ENCODE peak calls at places on chromosomes 13 and 19, in five cellular contexts. One of them, this sample, is unnamed.

GRCh38 chr19:49205114-49205513 is 47.5 kb downstream of the TRPM4 start:
- DNase-seq in K562: no peak
- DNase-seq in SK-N-SH: no peak
- DNase-seq in HepG2: no peak
- DNase-seq in GM12878: no peak
- DNase-seq in this sample: no peak

GRCh38 chr13:34578471-34578870 is 363.6 kb upstream of the NBEA start:
- DNase-seq in HepG2: no peak
- DNase-seq in SK-N-SH: no peak
- DNase-seq in K562: no peak
- DNase-seq in GM12878: no peak
- DNase-seq in this sample: peak

GRCh38 chr19:2112516-2113320 is 16.0 kb downstream of the IZUMO4 start:
- DNase-seq in K562: no peak
- DNase-seq in GM12878: no peak
- DNase-seq in HepG2: no peak
- DNase-seq in SK-N-SH: no peak
- DNase-seq in this sample: no peak

GRCh38 chr13:30829145-30829544 is 76.9 kb upstream of the MEDAG start:
- DNase-seq in K562: no peak
- DNase-seq in SK-N-SH: no peak
- DNase-seq in HepG2: peak
- DNase-seq in GM12878: no peak
- DNase-seq in this sample: peak

GRCh38 chr13:98541211-98541610 is 35.7 kb downstream of the STK24 start:
- DNase-seq in K562: no peak
- DNase-seq in HepG2: no peak
- DNase-seq in GM12878: no peak
- DNase-seq in SK-N-SH: peak
- DNase-seq in this sample: no peak

GRCh38 chr19:40528533-40529092 is 48.1 kb upstream of the SHKBP1 start:
- DNase-seq in SK-N-SH: no peak
- DNase-seq in K562: no peak
- DNase-seq in GM12878: no peak
- DNase-seq in HepG2: no peak
- DNase-seq in this sample: no peak

GRCh38 chr19:51027126-51027806 is 850 bp upstream of the KLK11 start:
- DNase-seq in GM12878: no peak
- DNase-seq in SK-N-SH: peak
- DNase-seq in K562: no peak
- DNase-seq in HepG2: no peak
- DNase-seq in this sample: no peak

GRCh38 chr19:16208064-16208759 is 10.5 kb downstream of the AP1M1 start:
- DNase-seq in SK-N-SH: no peak
- DNase-seq in GM12878: no peak
- DNase-seq in K562: no peak
- DNase-seq in HepG2: no peak
- DNase-seq in this sample: no peak

GRCh38 chr13:93233997-93234416 is 7.4 kb downstream of the GPC6 start:
- DNase-seq in K562: no peak
- DNase-seq in SK-N-SH: no peak
- DNase-seq in GM12878: no peak
- DNase-seq in HepG2: peak
- DNase-seq in this sample: peak

GRCh38 chr19:1661995-1662394 is 9.6 kb upstream of the TCF3 start:
- DNase-seq in GM12878: no peak
- DNase-seq in K562: no peak
- DNase-seq in SK-N-SH: no peak
- DNase-seq in HepG2: no peak
- DNase-seq in this sample: no peak

GRCh38 chr13:27728271-27728670 is 64.0 kb upstream of the GSX1 start:
- DNase-seq in SK-N-SH: no peak
- DNase-seq in GM12878: no peak
- DNase-seq in HepG2: no peak
- DNase-seq in K562: no peak
- DNase-seq in this sample: no peak

GRCh38 chr19:17285415-17286135 is 3.9 kb downstream of the ANKLE1 start:
- DNase-seq in SK-N-SH: no peak
- DNase-seq in GM12878: no peak
- DNase-seq in K562: no peak
- DNase-seq in HepG2: no peak
- DNase-seq in this sample: no peak

GRCh38 chr19:5691205-5691929 is 1.3 kb downstream of the RPL36 start:
- DNase-seq in HepG2: no peak
- DNase-seq in SK-N-SH: peak
- DNase-seq in K562: peak
- DNase-seq in GM12878: no peak
- DNase-seq in this sample: peak

GRCh38 chr19:51772977-51773376 is 12.0 kb downstream of the FPR2 start:
- DNase-seq in GM12878: no peak
- DNase-seq in SK-N-SH: no peak
- DNase-seq in K562: no peak
- DNase-seq in HepG2: no peak
- DNase-seq in this sample: no peak

GRCh38 chr19:38686530-38686888 is 39.1 kb downstream of the ACTN4 start:
- DNase-seq in K562: no peak
- DNase-seq in HepG2: no peak
- DNase-seq in SK-N-SH: no peak
- DNase-seq in GM12878: peak
- DNase-seq in this sample: no peak

GRCh38 chr19:3178973-3179738 is 587 bp downstream of the S1PR4 start:
- DNase-seq in K562: no peak
- DNase-seq in GM12878: no peak
- DNase-seq in HepG2: no peak
- DNase-seq in SK-N-SH: no peak
- DNase-seq in this sample: no peak

GRCh38 chr13:101514695-101515275 is 62.3 kb downstream of the ITGBL1 start:
- DNase-seq in HepG2: peak
- DNase-seq in SK-N-SH: peak
- DNase-seq in GM12878: no peak
- DNase-seq in K562: peak
- DNase-seq in this sample: peak

GRCh38 chr13:112056284-112056727 is 10.6 kb upstream of the SOX1 start:
- DNase-seq in K562: no peak
- DNase-seq in HepG2: no peak
- DNase-seq in GM12878: no peak
- DNase-seq in SK-N-SH: peak
- DNase-seq in this sample: no peak

GRCh38 chr19:4184718-4185352 is 2.3 kb downstream of the ANKRD24 start:
- DNase-seq in SK-N-SH: no peak
- DNase-seq in K562: no peak
- DNase-seq in GM12878: no peak
- DNase-seq in HepG2: no peak
- DNase-seq in this sample: no peak

GRCh38 chr13:30409911-30410704 is 12.2 kb upstream of the UBE2L5 start:
- DNase-seq in SK-N-SH: no peak
- DNase-seq in GM12878: no peak
- DNase-seq in K562: no peak
- DNase-seq in HepG2: no peak
- DNase-seq in this sample: peak

GRCh38 chr13:53873558-53873957 is 844.9 kb downstream of the OLFM4 start:
- DNase-seq in GM12878: no peak
- DNase-seq in HepG2: no peak
- DNase-seq in SK-N-SH: peak
- DNase-seq in K562: no peak
- DNase-seq in this sample: no peak

GRCh38 chr19:1671716-1672037 is 19.3 kb upstream of the TCF3 start:
- DNase-seq in SK-N-SH: no peak
- DNase-seq in HepG2: no peak
- DNase-seq in K562: peak
- DNase-seq in GM12878: no peak
- DNase-seq in this sample: peak

GRCh38 chr13:51783432-51784094 is 20.4 kb downstream of the DHRS12 start:
- DNase-seq in GM12878: no peak
- DNase-seq in HepG2: no peak
- DNase-seq in K562: no peak
- DNase-seq in SK-N-SH: no peak
- DNase-seq in this sample: no peak

GRCh38 chr19:55688422-55689218 is 13.6 kb downstream of the EPN1 start:
- DNase-seq in GM12878: no peak
- DNase-seq in HepG2: no peak
- DNase-seq in SK-N-SH: no peak
- DNase-seq in K562: peak
- DNase-seq in this sample: no peak

GRCh38 chr19:8526345-8527062 is 12.5 kb upstream of the ZNF414 start:
- DNase-seq in K562: peak
- DNase-seq in SK-N-SH: peak
- DNase-seq in HepG2: peak
- DNase-seq in GM12878: no peak
- DNase-seq in this sample: peak

GRCh38 chr19:5561559-5561958 is 6.2 kb downstream of the TINCR start:
- DNase-seq in HepG2: no peak
- DNase-seq in K562: peak
- DNase-seq in SK-N-SH: peak
- DNase-seq in GM12878: no peak
- DNase-seq in this sample: no peak

GRCh38 chr13:64697226-64697625 is 2532.9 kb downstream of the PCDH9 start:
- DNase-seq in HepG2: no peak
- DNase-seq in K562: no peak
- DNase-seq in GM12878: no peak
- DNase-seq in SK-N-SH: no peak
- DNase-seq in this sample: no peak

GRCh38 chr19:36547001-36547732 is 19.1 kb upstream of the ZNF260 start:
- DNase-seq in HepG2: no peak
- DNase-seq in GM12878: no peak
- DNase-seq in K562: no peak
- DNase-seq in SK-N-SH: no peak
- DNase-seq in this sample: peak
- TF ChIP-seq USF2 in HepG2: no peak
- TF ChIP-seq USF2 in GM12878: no peak
- TF ChIP-seq USF2 in K562: no peak
- TF ChIP-seq USF2 in SK-N-SH: no peak
- TF ChIP-seq USF2 in this sample: no peak

DNA sequence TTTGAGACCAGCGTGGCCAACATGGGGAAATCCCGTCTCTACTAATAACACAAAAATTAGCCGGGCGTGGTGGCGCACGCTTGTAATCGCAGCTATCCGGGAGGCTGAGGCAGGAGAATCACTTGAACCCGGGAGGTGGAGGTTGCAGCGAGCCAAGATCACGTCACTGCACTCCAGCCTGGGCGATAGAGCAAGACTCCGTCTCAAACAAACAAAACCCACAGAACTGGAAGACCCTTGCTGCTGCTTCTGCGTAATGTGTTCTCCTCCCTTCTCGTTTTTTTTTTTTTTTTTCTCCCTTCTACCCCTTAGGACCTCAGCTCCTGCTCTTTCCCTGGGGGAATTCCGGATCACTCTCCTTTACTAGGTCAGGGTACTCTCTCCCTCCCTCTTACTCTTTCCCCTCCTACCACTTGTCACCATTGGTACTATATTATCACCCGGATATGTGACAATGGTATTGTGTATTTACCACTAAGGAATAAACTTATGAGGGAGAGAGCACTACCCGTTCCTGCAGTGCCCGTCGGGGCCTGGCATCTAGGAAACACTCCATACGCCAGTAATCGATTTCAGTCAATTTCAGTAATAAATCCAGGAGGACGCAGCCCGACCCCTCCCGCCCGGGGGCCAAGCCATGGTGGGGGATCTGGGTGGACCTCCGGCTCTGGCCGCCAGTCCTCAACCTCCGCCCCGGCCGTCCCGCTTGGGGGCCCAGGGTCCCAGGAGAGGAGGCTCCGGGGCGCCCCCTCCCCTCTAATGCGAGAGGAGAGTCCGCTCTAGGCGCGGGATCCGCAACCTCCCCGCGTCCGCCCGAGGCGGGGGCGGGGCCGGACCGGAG is 423 bp upstream of the GARRE1 start:
- DNase-seq in K562: no peak
- DNase-seq in SK-N-SH: no peak
- DNase-seq in GM12878: no peak
- DNase-seq in HepG2: peak
- DNase-seq in this sample: no peak
- TF ChIP-seq EP300 in K562: no peak
- TF ChIP-seq EP300 in SK-N-SH: no peak
- TF ChIP-seq EP300 in GM12878: no peak
- TF ChIP-seq EP300 in HepG2: no peak
- TF ChIP-seq EP300 in this sample: no peak

GRCh38 chr13:24195626-24196025 is 35.1 kb downstream of the SPATA13 start:
- DNase-seq in SK-N-SH: no peak
- DNase-seq in HepG2: no peak
- DNase-seq in K562: no peak
- DNase-seq in GM12878: no peak
- DNase-seq in this sample: no peak

GRCh38 chr13:24192811-24193162 is 32.3 kb downstream of the SPATA13 start:
- DNase-seq in K562: no peak
- DNase-seq in SK-N-SH: no peak
- DNase-seq in HepG2: no peak
- DNase-seq in GM12878: no peak
- DNase-seq in this sample: no peak

GRCh38 chr13:24196593-24197197 is 36.2 kb downstream of the SPATA13 start:
- DNase-seq in GM12878: no peak
- DNase-seq in K562: no peak
- DNase-seq in SK-N-SH: no peak
- DNase-seq in HepG2: no peak
- DNase-seq in this sample: no peak

GRCh38 chr13:24192036-24192810 is 31.7 kb downstream of the SPATA13 start:
- DNase-seq in GM12878: no peak
- DNase-seq in K562: no peak
- DNase-seq in SK-N-SH: no peak
- DNase-seq in HepG2: no peak
- DNase-seq in this sample: no peak

DNA sequence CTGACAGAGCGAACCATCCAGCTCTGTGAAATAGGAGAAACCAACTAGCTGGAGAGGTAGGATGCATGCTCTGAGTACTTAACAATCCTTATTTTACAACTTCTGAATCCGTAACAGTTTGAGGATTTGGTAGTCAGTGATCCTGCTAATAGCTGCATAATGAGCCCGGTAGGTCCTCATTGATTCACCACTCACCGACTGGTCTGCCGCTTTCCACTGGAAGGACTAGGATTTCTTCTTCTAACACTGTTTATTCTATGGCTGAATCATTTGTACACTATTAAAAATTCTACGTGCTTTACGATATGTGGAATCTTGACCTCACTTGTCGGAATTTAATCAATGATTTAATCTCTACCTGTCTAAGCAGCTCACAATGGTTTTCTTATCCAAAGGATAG is 33.9 kb downstream of the SPATA13 start:
- DNase-seq in SK-N-SH: no peak
- DNase-seq in HepG2: no peak
- DNase-seq in K562: no peak
- DNase-seq in GM12878: no peak
- DNase-seq in this sample: no peak
- TF ChIP-seq USF2 in SK-N-SH: no peak
- TF ChIP-seq USF2 in HepG2: no peak
- TF ChIP-seq USF2 in K562: no peak
- TF ChIP-seq USF2 in GM12878: no peak
- TF ChIP-seq USF2 in this sample: no peak

DNA sequence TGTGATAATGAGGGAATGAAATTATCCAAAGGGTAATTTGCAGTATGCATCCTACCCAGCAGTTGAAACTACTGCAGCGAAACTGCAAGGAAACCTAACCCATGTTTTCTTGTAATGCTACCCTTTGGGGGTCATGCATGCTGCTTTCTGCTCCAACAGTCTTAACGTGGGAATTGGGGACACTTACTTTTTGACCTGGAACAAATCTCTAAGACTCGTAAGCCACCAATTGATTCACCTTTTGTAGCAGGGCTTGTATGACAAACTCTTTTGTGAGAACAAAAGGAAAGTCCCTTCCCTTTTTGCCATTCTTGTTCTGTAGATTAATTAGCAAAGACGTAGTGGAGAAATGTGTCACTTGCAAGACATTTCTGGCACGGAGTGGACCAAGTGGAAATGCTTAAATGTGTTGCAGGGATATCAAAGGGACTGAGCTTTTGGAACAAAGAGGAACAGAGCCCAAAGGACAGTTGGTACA is 27.4 kb downstream of the LRCH1 start:
- DNase-seq in HepG2: no peak
- DNase-seq in K562: no peak
- DNase-seq in GM12878: peak
- DNase-seq in SK-N-SH: no peak
- DNase-seq in this sample: no peak
- TF ChIP-seq EP300 in HepG2: no peak
- TF ChIP-seq EP300 in K562: no peak
- TF ChIP-seq EP300 in GM12878: peak
- TF ChIP-seq EP300 in SK-N-SH: no peak
- TF ChIP-seq EP300 in this sample: no peak

This sample was measured in A549.